ENCODE peak calls at places on chromosomes 1 and 21, in five cellular contexts. X is lower lobe of right lung, Z is GM23338, U is stomach, H is tibial artery. T is an unnamed sample. For H3K27me3, the result is how much of the 10 kb centered on the place peaks cover.

GRCh38 chr1:179141592-179142244 is 59.8 kb downstream of the TOR3A start:
- DNase-seq in X (no peak), Z (no peak), U (no peak), H (no peak), T (no peak)

GRCh38 chr21:44537930-44538911 is 1.8 kb downstream of the KRTAP10-1 start:
- DNase-seq in X (peak), Z (no peak), U (peak), H (peak), T (no peak)

GRCh38 chr21:35159881-35160280 is 110.8 kb upstream of the RUNX1 start:
- DNase-seq in X (no peak), Z (no peak), U (no peak), H (no peak), T (no peak)

GRCh38 chr1:6037338-6037762 is 8.3 kb upstream of the KCNAB2 start:
- DNase-seq in X (no peak), Z (no peak), U (no peak), H (no peak), T (no peak)

GRCh38 chr1:5994713-5995621 is 2.7 kb upstream of the NPHP4 start:
- DNase-seq in X (peak), Z (peak), U (no peak), H (no peak), T (peak)

GRCh38 chr1:246512230-246512629 is 5.2 kb upstream of the SMYD3 start:
- DNase-seq in X (no peak), Z (no peak), U (no peak), H (no peak), T (no peak)

GRCh38 chr1:66834926-66835325 is 33.9 kb upstream of the INSL5 start:
- DNase-seq in X (no peak), Z (no peak), U (no peak), H (no peak), T (no peak)

GRCh38 chr1:232150770-232151548 is 479.0 kb downstream of the SIPA1L2 start:
- DNase-seq in X (no peak), Z (no peak), U (no peak), H (no peak), T (no peak)

GRCh38 chr1:87330954-87331318 is 2.3 kb downstream of the LMO4 start:
- DNase-seq in X (no peak), Z (no peak), U (no peak), H (no peak), T (no peak)

GRCh38 chr1:94522304-94522703 is 19.3 kb downstream of the F3 start:
- DNase-seq in X (no peak), Z (peak), U (no peak), H (no peak), T (no peak)

GRCh38 chr1:51222136-51222787 is 13.8 kb upstream of the RNF11 start:
- DNase-seq in X (no peak), Z (no peak), U (no peak), H (no peak), T (no peak)

GRCh38 chr1:226033599-226034390 is 28.7 kb upstream of the H3-3A start:
- DNase-seq in X (no peak), Z (peak), U (no peak), H (no peak), T (no peak)

GRCh38 chr1:156814571-156815260 is 1.9 kb downstream of the SH2D2A start:
- DNase-seq in X (no peak), Z (no peak), U (no peak), H (peak), T (no peak)

GRCh38 chr1:159051436-159051835 is 25.1 kb downstream of the AIM2 start:
- DNase-seq in X (no peak), Z (no peak), U (no peak), H (no peak), T (no peak)

GRCh38 chr1:172002725-172003345 is 161.5 kb downstream of the DNM3 start:
- DNase-seq in X (no peak), Z (peak), U (no peak), H (no peak), T (no peak)

DNA sequence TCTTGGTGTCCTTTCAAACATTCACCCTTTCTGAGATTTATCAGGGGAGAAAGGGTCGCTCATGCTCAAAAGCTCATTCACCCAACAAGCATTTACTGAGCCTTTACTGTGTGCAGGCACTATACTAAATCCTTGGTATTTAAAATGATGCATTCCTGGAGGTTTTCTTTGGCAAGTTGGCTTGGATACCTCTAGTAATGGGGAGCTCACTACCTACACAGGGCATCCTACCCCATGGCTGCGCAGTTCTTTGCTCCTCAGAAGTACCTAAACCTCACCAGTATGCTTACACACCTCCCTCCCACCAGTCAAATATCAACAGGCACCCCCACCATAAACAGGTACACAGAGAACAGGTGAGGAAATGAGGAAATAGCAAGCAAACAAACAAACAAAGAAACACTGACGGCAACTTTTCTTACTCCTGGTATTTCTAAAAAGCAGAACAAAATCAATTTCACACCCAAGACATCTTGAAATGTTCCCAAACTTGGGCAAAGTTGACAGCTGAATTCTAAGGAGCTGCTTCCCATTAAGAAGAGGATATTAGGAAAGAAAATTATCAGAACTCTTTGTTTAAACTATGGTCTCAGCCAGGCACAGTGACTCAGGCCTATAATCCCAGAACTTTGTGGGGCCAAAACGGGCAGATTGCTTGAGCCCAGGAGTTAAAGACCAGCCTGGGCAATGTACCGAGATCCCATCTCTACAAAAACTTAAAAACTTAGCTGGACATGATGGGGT is 104.8 kb downstream of the PSMG1 start:
- DNase-seq in X (no peak), Z (no peak), U (no peak), H (no peak), T (no peak)
- H3K27me3 ChIP-seq in X (under half), Z (under half), U (under half), H (under half), T (under half)

DNA sequence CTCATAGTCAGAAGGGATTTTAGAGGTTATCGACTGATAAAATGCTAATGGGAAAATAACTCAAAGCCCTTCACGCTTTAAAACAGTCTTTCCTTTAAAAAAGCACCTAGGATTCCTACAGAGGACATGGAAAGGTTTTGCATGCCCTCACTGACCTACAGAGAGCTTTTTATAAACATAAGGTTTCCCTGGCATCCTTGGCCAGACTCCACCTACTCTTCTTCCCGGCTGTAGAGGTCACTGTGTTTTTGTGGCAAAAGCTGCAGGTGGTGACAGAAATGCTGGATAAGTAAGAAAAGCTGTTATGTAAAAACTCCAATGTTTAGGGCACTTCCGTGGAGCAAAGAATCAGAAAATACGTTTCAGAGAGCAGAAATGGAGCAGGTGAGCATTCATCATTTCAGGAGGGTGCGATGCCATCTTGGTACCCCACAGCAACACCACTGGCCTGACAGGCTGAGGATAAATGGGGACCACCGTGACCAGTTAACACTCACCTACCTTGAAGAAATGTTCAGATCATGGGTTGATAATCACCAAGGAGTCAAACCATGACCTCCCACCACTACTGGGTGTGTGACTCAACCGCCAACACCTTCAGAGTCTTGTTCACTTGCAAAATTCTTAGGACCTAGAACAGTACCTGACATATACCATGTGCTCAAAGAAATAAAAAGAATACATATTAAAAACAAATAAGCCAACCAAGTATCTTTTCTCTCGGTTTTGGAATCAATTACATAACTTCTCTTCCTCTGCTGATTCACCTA is 46.6 kb downstream of the SSBP3 start:
- DNase-seq in X (no peak), Z (no peak), U (no peak), H (no peak), T (no peak)
- H3K27ac ChIP-seq in X (no peak), Z (no peak), U (peak), H (no peak), T (no peak)

GRCh38 chr1:8061210-8061609 is 35.1 kb upstream of the ERRFI1 start:
- DNase-seq in X (no peak), Z (no peak), U (peak), H (peak), T (peak)

GRCh38 chr1:8063298-8064068 is 37.4 kb upstream of the ERRFI1 start:
- DNase-seq in X (no peak), Z (no peak), U (no peak), H (no peak), T (no peak)

GRCh38 chr1:8061673-8062386 is 35.7 kb upstream of the ERRFI1 start:
- DNase-seq in X (no peak), Z (no peak), U (no peak), H (no peak), T (no peak)

GRCh38 chr1:8062861-8063260 is 36.8 kb upstream of the ERRFI1 start:
- DNase-seq in X (no peak), Z (no peak), U (no peak), H (no peak), T (no peak)

DNA sequence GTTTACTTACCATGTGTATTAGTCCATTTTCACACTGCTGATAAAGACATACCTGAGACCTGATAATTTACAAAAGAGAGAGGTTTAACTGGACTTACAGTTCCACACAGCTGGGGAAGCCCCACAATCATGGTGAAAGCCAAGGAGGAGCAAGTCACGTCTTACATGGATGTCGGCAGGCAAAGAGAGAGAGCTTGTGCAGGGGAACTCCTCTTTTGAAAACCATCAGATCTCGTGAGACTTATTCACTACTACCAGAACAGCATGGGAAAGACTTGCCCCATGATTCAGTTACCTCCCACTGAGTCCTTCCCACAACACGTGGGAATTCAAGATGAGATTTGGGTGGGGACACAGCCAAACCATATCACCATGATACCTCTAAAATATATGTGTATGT is 39.3 kb upstream of the ERRFI1 start:
- DNase-seq in X (no peak), Z (no peak), U (no peak), H (no peak), T (no peak)
- H3K27me3 ChIP-seq in X (under half), Z (under half), U (under half), H (under half), T (under half)

GRCh38 chr1:115283681-115284146 is 54.3 kb downstream of the NGF start:
- DNase-seq in X (no peak), Z (no peak), U (no peak), H (peak), T (peak)
- H3K27ac ChIP-seq in X (peak), Z (no peak), U (peak), H (peak), T (peak)

DNA sequence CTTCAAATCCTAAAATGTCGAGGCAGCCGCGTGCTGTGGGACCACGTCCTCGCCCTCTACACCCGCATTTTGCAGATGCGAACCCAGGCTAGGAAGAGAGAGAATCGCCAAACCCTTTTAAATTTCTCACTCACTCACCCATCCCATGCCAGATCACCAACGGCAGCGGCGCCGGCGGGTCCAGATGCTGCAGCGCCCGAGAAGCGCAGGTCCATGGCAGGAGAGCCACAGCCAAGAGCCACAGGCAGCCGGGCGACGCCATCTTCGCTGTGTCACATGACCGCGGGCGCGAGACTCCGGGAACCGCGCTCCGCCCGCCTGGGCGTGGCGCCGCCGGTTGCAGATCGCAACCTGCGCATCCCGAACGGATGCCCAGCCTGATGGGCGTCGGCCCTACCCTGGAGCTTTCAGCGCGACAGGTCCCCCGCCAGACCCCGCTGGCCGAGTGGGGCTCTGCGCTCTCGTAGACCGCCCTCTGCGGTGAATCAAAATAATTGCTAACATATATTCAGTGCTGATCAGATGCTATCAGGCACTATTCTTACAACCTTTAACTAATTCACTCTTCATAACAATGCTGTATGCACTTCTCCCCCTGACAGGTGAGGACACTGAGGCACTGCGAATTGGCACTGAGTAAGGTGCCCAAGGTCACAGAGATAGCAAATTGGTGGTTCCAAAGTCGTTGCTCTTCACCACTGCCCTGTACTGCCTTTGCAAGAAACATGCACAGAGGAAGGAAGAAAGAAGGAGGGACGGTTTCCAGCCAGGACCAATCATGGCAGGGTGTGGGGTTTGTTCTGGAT is at the start of gene PPT1:
- DNase-seq in X (peak), Z (peak), U (peak), H (peak), T (peak)
- H3K27me3 ChIP-seq in X (under half), Z (under half), U (under half), H (under half), T (under half)

DNA sequence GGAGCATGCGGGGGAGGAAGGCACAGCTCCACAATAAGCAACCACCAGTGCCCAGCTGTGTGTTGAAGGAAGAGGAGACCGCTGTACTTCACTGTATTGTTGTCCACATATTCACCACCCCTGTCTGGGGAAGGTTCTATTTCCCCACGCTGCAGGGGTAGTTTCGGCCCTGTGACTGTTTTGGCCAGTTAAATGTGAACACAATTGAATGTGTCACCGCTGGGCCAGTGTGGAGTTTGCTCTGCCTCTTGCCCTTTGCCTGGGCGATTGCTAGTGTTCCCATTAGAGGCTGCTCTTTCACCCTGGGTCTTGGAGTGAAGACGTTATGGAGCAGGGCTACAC is 32.6 kb downstream of the UBE4B start:
- DNase-seq in X (peak), Z (peak), U (no peak), H (no peak), T (peak)
- H3K27ac ChIP-seq in X (no peak), Z (peak), U (no peak), H (peak), T (no peak)

GRCh38 chr1:228517655-228518054 is 30.5 kb downstream of the RNF187 start:
- DNase-seq in X (no peak), Z (no peak), U (no peak), H (no peak), T (no peak)
- H3K27me3 ChIP-seq in X (under half), Z (half or more), U (under half), H (under half), T (under half)

GRCh38 chr1:20445956-20446355 is 40.1 kb downstream of the CAMK2N1 start:
- DNase-seq in X (no peak), Z (no peak), U (no peak), H (peak), T (no peak)
- H3K27ac ChIP-seq in X (no peak), Z (no peak), U (no peak), H (no peak), T (no peak)

GRCh38 chr1:203104096-203104495 is 18.3 kb upstream of the MYOG start:
- DNase-seq in X (no peak), Z (no peak), U (no peak), H (no peak), T (no peak)

GRCh38 chr1:203099760-203100159 is 13.9 kb upstream of the MYOG start:
- DNase-seq in X (no peak), Z (no peak), U (peak), H (no peak), T (no peak)

GRCh38 chr1:203104789-203105188 is 19.0 kb upstream of the MYOG start:
- DNase-seq in X (no peak), Z (no peak), U (no peak), H (no peak), T (no peak)

GRCh38 chr1:203100163-203100867 is 14.5 kb upstream of the MYOG start:
- DNase-seq in X (no peak), Z (no peak), U (peak), H (no peak), T (no peak)

GRCh38 chr1:203103201-203103600 is 17.4 kb upstream of the MYOG start:
- DNase-seq in X (no peak), Z (no peak), U (peak), H (no peak), T (no peak)
- H3K27me3 ChIP-seq in X (under half), Z (under half), U (under half), H (under half), T (under half)

T was measured in aorta.